ENCODE peak calls at places on chromosomes 6 and 20, in ten cellular contexts. P is A549, L is GM12878, U is body of pancreas, D is HCT116, X is HepG2, E is heart left ventricle, O is IMR-90, A is upper lobe of left lung, J is right lobe of liver. H is an unnamed sample.

GRCh38 chr6:150987371-150987828 is 121.9 kb downstream of the MTHFD1L start:
- ATAC-seq in P (peak; percentile 61), L (peak; percentile 62), U (no peak), D (no peak), X (no peak), E (no peak), O (no peak), A (no peak), J (no peak), H (no peak)

GRCh38 chr6:135002229-135002844 is 52.3 kb downstream of the HBS1L start:
- ATAC-seq in P (peak; percentile 51), L (peak; percentile 64), U (no peak), D (peak; percentile 58), X (peak; percentile 52), E (no peak), O (no peak), A (no peak), J (peak; percentile 68), H (no peak)

GRCh38 chr6:130138909-130139242 is 83.9 kb downstream of the SAMD3 start:
- ATAC-seq in P (no peak), L (peak; percentile 36), U (no peak), D (no peak), X (no peak), E (no peak), O (no peak), A (no peak), J (no peak), H (no peak)

GRCh38 chr20:49278817-49279676 is 1.2 kb upstream of the ZNFX1 start:
- ATAC-seq in P (peak; percentile 0), L (no peak), U (no peak), D (no peak), X (no peak), E (no peak), O (no peak), A (peak; percentile 1), J (no peak), H (no peak)

GRCh38 chr20:38673731-38674177 is 50.5 kb upstream of the SLC32A1 start:
- ATAC-seq in P (no peak), L (peak; percentile 34), U (no peak), D (no peak), X (peak; percentile 11), E (no peak), O (peak; percentile 48), A (no peak), J (peak; percentile 43), H (no peak)

GRCh38 chr6:145705561-145705960 is 29.8 kb downstream of the EPM2A start:
- ATAC-seq in P (no peak), L (no peak), U (no peak), D (no peak), X (no peak), E (no peak), O (peak; percentile 28), A (no peak), J (peak; percentile 28), H (no peak)

GRCh38 chr6:11188161-11188915 is 44.1 kb downstream of the NEDD9 start:
- ATAC-seq in P (peak; percentile 73), L (no peak), U (peak; percentile 89), D (no peak), X (no peak), E (no peak), O (no peak), A (no peak), J (peak; percentile 90), H (no peak)

GRCh38 chr6:131572686-131573415 is at the start of gene ARG1:
- ATAC-seq in P (no peak), L (no peak), U (no peak), D (no peak), X (no peak), E (no peak), O (no peak), A (no peak), J (peak; percentile 68), H (no peak)

GRCh38 chr6:45998524-45998923 is 17.1 kb downstream of the CLIC5 start:
- ATAC-seq in P (no peak), L (no peak), U (no peak), D (no peak), X (no peak), E (no peak), O (no peak), A (no peak), J (no peak), H (no peak)

GRCh38 chr6:168428863-168429262 is 12.1 kb upstream of the SMOC2 start:
- ATAC-seq in P (no peak), L (no peak), U (no peak), D (no peak), X (no peak), E (no peak), O (no peak), A (no peak), J (no peak), H (no peak)

GRCh38 chr20:11281768-11282167 is 608.0 kb upstream of the JAG1 start:
- ATAC-seq in P (no peak), L (no peak), U (no peak), D (no peak), X (no peak), E (no peak), O (no peak), A (no peak), J (no peak), H (no peak)

GRCh38 chr6:97917369-97917768 is 634.4 kb upstream of the MMS22L start:
- ATAC-seq in P (no peak), L (no peak), U (no peak), D (no peak), X (no peak), E (no peak), O (no peak), A (no peak), J (no peak), H (no peak)

GRCh38 chr20:51636123-51636522 is 93.6 kb upstream of the NFATC2 start:
- ATAC-seq in P (no peak), L (peak; percentile 12), U (no peak), D (peak; percentile 43), X (no peak), E (no peak), O (no peak), A (no peak), J (no peak), H (no peak)
- TF ChIP-seq POLR2A in P (no peak), L (no peak), U (no peak), D (no peak), X (no peak), E (no peak), O (no peak), A (no peak), J (no peak), H (no peak)

DNA sequence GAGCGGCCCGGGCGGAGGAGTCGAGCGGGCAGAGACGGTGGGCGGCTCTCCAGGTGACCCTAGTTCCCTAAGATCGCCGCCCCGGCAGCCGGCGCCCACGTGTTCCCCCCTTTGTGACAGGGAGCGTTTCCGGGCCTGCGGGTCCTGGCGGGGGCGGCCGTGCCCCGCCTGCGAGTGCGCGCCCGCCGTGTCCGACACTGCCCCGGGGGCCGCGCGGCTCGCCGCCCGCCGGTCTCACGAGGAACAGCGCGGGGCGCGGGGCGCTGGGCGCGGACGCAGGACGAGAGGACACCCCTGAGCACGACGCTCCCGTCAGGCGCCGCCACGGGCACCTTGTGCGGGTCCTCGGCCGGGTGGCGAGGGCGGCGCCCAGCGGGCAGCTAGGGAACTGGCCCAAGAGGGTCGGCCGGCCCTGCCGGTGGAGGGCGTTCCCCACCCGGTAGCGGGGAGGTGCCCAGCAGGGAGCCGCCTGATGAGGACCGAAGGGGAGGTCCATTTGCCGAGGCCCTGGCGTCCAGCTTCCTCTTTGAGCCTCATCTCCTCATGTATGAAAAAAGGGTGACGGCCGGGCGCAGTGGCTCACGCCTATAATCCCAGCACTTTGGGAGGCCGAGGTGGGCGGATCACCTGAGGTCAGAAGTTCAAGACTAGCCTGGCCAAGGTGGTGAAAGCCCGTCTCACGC is at the start of gene VARS1:
- ATAC-seq in P (peak; percentile 88), L (peak; percentile 88), U (peak; percentile 97), D (peak; percentile 80), X (peak; percentile 89), E (peak; percentile 96), O (peak; percentile 96), A (peak; percentile 96), J (peak; percentile 96), H (peak; percentile 98)
- TF ChIP-seq POLR2A in P (no peak), L (peak; percentile 76), U (peak; percentile 49), D (no peak), X (peak; percentile 46), E (peak; percentile 59), O (peak; percentile 44), A (peak; percentile 65), J (peak; percentile 79), H (peak; percentile 69)

GRCh38 chr6:117513174-117513573 is 30.7 kb downstream of the DCBLD1 start:
- ATAC-seq in P (peak; percentile 9), L (no peak), U (no peak), D (no peak), X (no peak), E (no peak), O (no peak), A (no peak), J (no peak), H (no peak)

GRCh38 chr6:117514655-117515054 is 32.2 kb downstream of the DCBLD1 start:
- ATAC-seq in P (no peak), L (no peak), U (no peak), D (no peak), X (no peak), E (no peak), O (no peak), A (no peak), J (no peak), H (no peak)

GRCh38 chr6:117515326-117515725 is 32.9 kb downstream of the DCBLD1 start:
- ATAC-seq in P (peak; percentile 83), L (no peak), U (no peak), D (no peak), X (peak; percentile 82), E (no peak), O (peak; percentile 63), A (no peak), J (peak; percentile 67), H (no peak)

GRCh38 chr6:117512056-117512828 is 29.8 kb downstream of the DCBLD1 start:
- ATAC-seq in P (peak; percentile 7), L (no peak), U (no peak), D (no peak), X (no peak), E (no peak), O (no peak), A (no peak), J (no peak), H (no peak)

DNA sequence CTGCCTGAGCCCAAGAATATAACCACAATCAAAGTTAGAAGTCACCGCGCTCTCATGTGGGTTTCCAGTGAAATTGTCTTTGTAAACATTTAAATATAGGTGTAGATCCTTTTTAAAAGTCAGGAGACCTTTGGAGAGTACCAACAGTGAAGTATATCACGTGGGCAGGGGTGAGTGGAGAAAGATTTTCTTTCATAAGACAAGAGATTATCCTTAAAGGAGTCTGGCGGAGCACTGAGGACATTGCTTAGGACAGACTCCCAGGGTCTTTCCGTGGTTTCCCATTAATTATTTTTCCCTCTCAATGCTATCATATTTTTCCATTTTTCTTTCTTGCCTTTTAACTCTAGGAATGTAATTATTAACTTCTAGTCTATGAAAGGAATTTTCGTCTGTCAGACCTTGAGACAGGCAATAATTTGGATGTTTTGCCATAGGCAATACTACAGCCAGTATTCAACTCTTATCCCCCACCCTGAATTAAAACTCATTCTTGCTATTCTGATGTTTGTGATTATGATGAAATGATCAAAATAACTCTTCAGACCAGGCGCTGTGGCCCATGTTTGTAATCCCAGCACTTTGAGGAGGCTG is 31.4 kb downstream of the DCBLD1 start:
- ATAC-seq in P (peak; percentile 46), L (no peak), U (no peak), D (no peak), X (peak; percentile 45), E (no peak), O (no peak), A (no peak), J (no peak), H (no peak)
- TF ChIP-seq POLR2A in P (no peak), L (no peak), U (no peak), D (no peak), X (no peak), E (no peak), O (no peak), A (no peak), J (no peak), H (no peak)

GRCh38 chr6:73523434-73524123 is 2.7 kb upstream of the EEF1A1 start:
- ATAC-seq in P (peak; percentile 52), L (peak; percentile 56), U (peak; percentile 33), D (peak; percentile 48), X (peak; percentile 49), E (no peak), O (no peak), A (no peak), J (peak; percentile 12), H (no peak)
- TF ChIP-seq POLR2A in P (peak; percentile 56), L (peak; percentile 96), U (peak; percentile 92), D (peak; percentile 66), X (peak; percentile 77), E (peak; percentile 50), O (no peak), A (peak; percentile 87), J (peak; percentile 79), H (peak; percentile 56)

H was measured in gastroesophageal sphincter.